ENCODE peak calls at places on chromosomes 3 and 15, in nine cellular contexts. One of them, this sample, is unnamed.

GRCh38 chr3:131048030-131048429 is 21.4 kb downstream of the NEK11 start:
- DNase-seq in adrenal gland: no peak
- DNase-seq in GM12891: no peak
- DNase-seq in stomach: no peak
- DNase-seq in uterus: no peak
- DNase-seq in H1: no peak
- DNase-seq in A549: no peak
- DNase-seq in HCT116: no peak
- DNase-seq in heart left ventricle: no peak
- DNase-seq in this sample: no peak

GRCh38 chr3:98956008-98956407 is 54.5 kb upstream of the DCBLD2 start:
- DNase-seq in adrenal gland: no peak
- DNase-seq in heart left ventricle: no peak
- DNase-seq in HCT116: no peak
- DNase-seq in uterus: no peak
- DNase-seq in GM12891: no peak
- DNase-seq in H1: no peak
- DNase-seq in stomach: no peak
- DNase-seq in A549: no peak
- DNase-seq in this sample: no peak

GRCh38 chr3:62723636-62724217 is 151.5 kb downstream of the CADPS start:
- DNase-seq in HCT116: no peak
- DNase-seq in uterus: no peak
- DNase-seq in A549: no peak
- DNase-seq in H1: peak
- DNase-seq in adrenal gland: no peak
- DNase-seq in GM12891: no peak
- DNase-seq in heart left ventricle: no peak
- DNase-seq in stomach: no peak
- DNase-seq in this sample: no peak

GRCh38 chr15:60370804-60371700 is 26.7 kb downstream of the ANXA2 start:
- DNase-seq in uterus: peak
- DNase-seq in GM12891: no peak
- DNase-seq in HCT116: peak
- DNase-seq in stomach: peak
- DNase-seq in H1: no peak
- DNase-seq in heart left ventricle: peak
- DNase-seq in A549: peak
- DNase-seq in adrenal gland: peak
- DNase-seq in this sample: no peak

GRCh38 chr15:45242289-45242688 is 9.7 kb upstream of the SLC28A2 start:
- DNase-seq in uterus: no peak
- DNase-seq in stomach: no peak
- DNase-seq in H1: no peak
- DNase-seq in heart left ventricle: no peak
- DNase-seq in A549: peak
- DNase-seq in GM12891: no peak
- DNase-seq in HCT116: no peak
- DNase-seq in adrenal gland: no peak
- DNase-seq in this sample: peak

GRCh38 chr3:81645248-81645647 is 116.2 kb downstream of the GBE1 start:
- DNase-seq in A549: no peak
- DNase-seq in adrenal gland: no peak
- DNase-seq in uterus: no peak
- DNase-seq in heart left ventricle: no peak
- DNase-seq in GM12891: no peak
- DNase-seq in HCT116: no peak
- DNase-seq in stomach: no peak
- DNase-seq in H1: no peak
- DNase-seq in this sample: no peak

GRCh38 chr3:53065841-53066480 is 20.1 kb upstream of the SFMBT1 start:
- DNase-seq in uterus: no peak
- DNase-seq in adrenal gland: no peak
- DNase-seq in H1: no peak
- DNase-seq in HCT116: no peak
- DNase-seq in A549: no peak
- DNase-seq in heart left ventricle: no peak
- DNase-seq in GM12891: no peak
- DNase-seq in stomach: no peak
- DNase-seq in this sample: no peak

GRCh38 chr3:47283596-47284364 is 1.0 kb downstream of the KLHL18 start:
- DNase-seq in HCT116: no peak
- DNase-seq in H1: peak
- DNase-seq in heart left ventricle: no peak
- DNase-seq in stomach: no peak
- DNase-seq in adrenal gland: no peak
- DNase-seq in GM12891: no peak
- DNase-seq in A549: no peak
- DNase-seq in uterus: no peak
- DNase-seq in this sample: peak

GRCh38 chr15:73990250-73991005 is 1.7 kb downstream of the STOML1 start:
- DNase-seq in adrenal gland: no peak
- DNase-seq in H1: no peak
- DNase-seq in A549: no peak
- DNase-seq in stomach: no peak
- DNase-seq in uterus: no peak
- DNase-seq in GM12891: no peak
- DNase-seq in HCT116: no peak
- DNase-seq in heart left ventricle: no peak
- DNase-seq in this sample: no peak

GRCh38 chr15:73991260-73991659 is 835 bp downstream of the STOML1 start:
- DNase-seq in uterus: peak
- DNase-seq in HCT116: no peak
- DNase-seq in stomach: no peak
- DNase-seq in adrenal gland: peak
- DNase-seq in A549: no peak
- DNase-seq in H1: no peak
- DNase-seq in GM12891: no peak
- DNase-seq in heart left ventricle: peak
- DNase-seq in this sample: no peak

GRCh38 chr15:73993211-73993994 is 1.1 kb upstream of the PML start:
- DNase-seq in adrenal gland: no peak
- DNase-seq in HCT116: no peak
- DNase-seq in H1: no peak
- DNase-seq in heart left ventricle: no peak
- DNase-seq in GM12891: no peak
- DNase-seq in A549: no peak
- DNase-seq in stomach: no peak
- DNase-seq in uterus: no peak
- DNase-seq in this sample: no peak

GRCh38 chr15:73992594-73992898 is 451 bp upstream of the STOML1 start:
- DNase-seq in uterus: no peak
- DNase-seq in stomach: no peak
- DNase-seq in HCT116: no peak
- DNase-seq in GM12891: no peak
- DNase-seq in H1: no peak
- DNase-seq in adrenal gland: no peak
- DNase-seq in heart left ventricle: no peak
- DNase-seq in A549: no peak
- DNase-seq in this sample: peak

DNA sequence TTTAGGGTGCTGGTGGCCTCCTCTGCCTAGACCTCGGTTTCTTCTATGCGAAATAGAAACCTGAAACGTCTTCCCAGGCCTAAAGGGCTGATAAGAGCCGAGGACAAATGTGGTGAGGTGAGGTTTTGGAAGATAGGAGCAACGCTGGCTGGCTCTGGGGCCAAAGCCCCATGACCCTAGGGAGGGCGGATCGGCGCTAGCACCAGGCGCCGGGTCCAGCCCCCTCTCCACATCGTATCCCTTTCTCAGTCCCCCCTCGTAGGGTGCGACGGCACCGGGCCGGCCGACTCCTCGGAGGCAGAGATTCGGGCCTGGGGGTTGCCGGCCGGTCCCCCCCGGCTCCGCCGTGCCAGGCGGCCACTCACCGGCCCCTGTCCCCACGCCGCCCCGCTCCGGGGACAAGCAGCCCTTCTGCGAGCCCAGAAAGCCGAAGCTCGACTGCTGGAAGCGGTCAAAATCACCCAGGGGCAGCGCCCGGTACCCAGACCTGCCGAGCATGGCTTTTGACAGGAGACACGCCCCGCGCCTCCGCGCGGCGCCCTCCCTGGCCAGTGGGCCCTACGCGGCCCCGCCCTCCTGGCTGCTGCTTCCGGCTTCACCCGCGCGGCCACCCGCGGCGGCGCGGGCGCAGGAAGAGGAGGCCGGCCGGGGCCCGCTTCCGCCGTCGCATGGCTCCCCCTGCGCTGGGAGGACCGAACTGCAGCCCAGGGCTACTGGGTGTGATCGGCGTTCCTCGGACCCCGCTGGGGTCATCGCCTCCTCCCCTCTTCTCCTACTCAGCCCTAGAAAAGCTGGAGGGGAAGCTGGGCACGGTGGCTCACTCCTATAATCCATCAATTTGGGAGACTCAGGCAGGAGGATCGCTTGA is at the start of gene STOML1:
- DNase-seq in uterus: peak
- DNase-seq in heart left ventricle: peak
- DNase-seq in H1: peak
- DNase-seq in HCT116: peak
- DNase-seq in A549: peak
- DNase-seq in GM12891: peak
- DNase-seq in adrenal gland: peak
- DNase-seq in stomach: peak
- DNase-seq in this sample: peak
- TF ChIP-seq POLR2A in uterus: peak
- TF ChIP-seq POLR2A in heart left ventricle: no peak
- TF ChIP-seq POLR2A in H1: no peak
- TF ChIP-seq POLR2A in HCT116: no peak
- TF ChIP-seq POLR2A in A549: peak
- TF ChIP-seq POLR2A in GM12891: no peak
- TF ChIP-seq POLR2A in adrenal gland: peak
- TF ChIP-seq POLR2A in stomach: no peak
- TF ChIP-seq POLR2A in this sample: peak

DNA sequence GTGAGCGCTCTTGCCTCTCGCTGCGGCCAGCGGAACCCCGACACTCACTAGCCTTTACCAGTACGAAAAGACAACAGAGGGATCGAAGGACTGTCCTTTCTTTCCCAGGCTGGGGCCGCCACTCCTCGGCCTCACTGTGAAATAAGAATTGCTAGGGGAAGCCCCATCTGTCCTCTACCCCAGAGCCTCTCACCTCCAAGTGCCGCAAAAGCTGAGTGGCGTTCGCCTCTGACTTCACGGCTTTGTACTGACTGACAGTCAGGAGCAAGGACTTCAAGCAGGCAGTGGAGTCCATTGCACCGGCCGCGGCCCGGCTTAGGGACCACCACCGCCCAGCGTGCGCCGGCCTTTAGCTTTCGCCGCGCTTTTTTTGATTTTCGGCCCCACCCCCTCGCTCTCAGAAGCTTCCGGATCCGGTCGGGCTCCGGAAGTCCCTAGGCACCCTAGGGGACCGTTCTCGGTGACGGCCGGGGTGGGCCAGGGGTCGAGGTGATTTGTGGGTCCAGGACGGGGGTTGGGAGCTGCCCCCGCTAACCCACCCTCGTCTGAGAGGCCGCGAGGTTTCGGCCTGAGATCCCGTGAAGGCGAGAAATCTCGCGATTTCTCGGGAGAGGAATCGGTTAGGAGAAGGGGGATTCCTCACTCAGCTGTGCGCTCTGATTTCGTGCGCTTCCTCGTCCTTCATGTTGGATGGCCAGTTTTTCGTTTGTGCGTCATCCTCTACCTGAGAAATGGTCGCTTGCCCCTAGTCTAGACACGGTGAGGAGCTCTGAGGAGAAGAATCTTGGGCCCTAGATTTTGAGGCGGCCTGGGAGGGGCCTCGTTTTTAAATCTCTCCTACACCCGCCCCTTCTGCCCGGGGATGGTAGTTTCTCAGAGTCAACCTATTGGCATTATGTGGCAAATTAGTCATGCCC is at the start of the genes CIP2A and DZIP3:
- DNase-seq in adrenal gland: peak
- DNase-seq in GM12891: peak
- DNase-seq in heart left ventricle: peak
- DNase-seq in HCT116: peak
- DNase-seq in uterus: peak
- DNase-seq in A549: peak
- DNase-seq in H1: peak
- DNase-seq in stomach: peak
- DNase-seq in this sample: peak
- TF ChIP-seq POLR2A in adrenal gland: peak
- TF ChIP-seq POLR2A in GM12891: peak
- TF ChIP-seq POLR2A in heart left ventricle: no peak
- TF ChIP-seq POLR2A in HCT116: peak
- TF ChIP-seq POLR2A in uterus: peak
- TF ChIP-seq POLR2A in A549: peak
- TF ChIP-seq POLR2A in H1: peak
- TF ChIP-seq POLR2A in stomach: no peak
- TF ChIP-seq POLR2A in this sample: peak

GRCh38 chr3:167733961-167734497 is 663 bp downstream of the PDCD10 start:
- DNase-seq in GM12891: no peak
- DNase-seq in HCT116: no peak
- DNase-seq in heart left ventricle: no peak
- DNase-seq in stomach: no peak
- DNase-seq in adrenal gland: no peak
- DNase-seq in A549: peak
- DNase-seq in uterus: no peak
- DNase-seq in H1: no peak
- DNase-seq in this sample: peak

GRCh38 chr3:167736997-167737396 is 1.5 kb downstream of the SERPINI1 start:
- DNase-seq in H1: no peak
- DNase-seq in GM12891: no peak
- DNase-seq in A549: no peak
- DNase-seq in heart left ventricle: no peak
- DNase-seq in adrenal gland: no peak
- DNase-seq in stomach: no peak
- DNase-seq in HCT116: no peak
- DNase-seq in uterus: no peak
- DNase-seq in this sample: peak

GRCh38 chr3:167736264-167736787 is 805 bp downstream of the SERPINI1 start:
- DNase-seq in adrenal gland: no peak
- DNase-seq in HCT116: no peak
- DNase-seq in uterus: no peak
- DNase-seq in GM12891: no peak
- DNase-seq in A549: no peak
- DNase-seq in H1: no peak
- DNase-seq in heart left ventricle: no peak
- DNase-seq in stomach: no peak
- DNase-seq in this sample: no peak

GRCh38 chr3:167734498-167735232 is at the start of gene PDCD10:
- DNase-seq in heart left ventricle: peak
- DNase-seq in stomach: peak
- DNase-seq in uterus: peak
- DNase-seq in GM12891: peak
- DNase-seq in A549: peak
- DNase-seq in H1: peak
- DNase-seq in adrenal gland: peak
- DNase-seq in HCT116: peak
- DNase-seq in this sample: peak

DNA sequence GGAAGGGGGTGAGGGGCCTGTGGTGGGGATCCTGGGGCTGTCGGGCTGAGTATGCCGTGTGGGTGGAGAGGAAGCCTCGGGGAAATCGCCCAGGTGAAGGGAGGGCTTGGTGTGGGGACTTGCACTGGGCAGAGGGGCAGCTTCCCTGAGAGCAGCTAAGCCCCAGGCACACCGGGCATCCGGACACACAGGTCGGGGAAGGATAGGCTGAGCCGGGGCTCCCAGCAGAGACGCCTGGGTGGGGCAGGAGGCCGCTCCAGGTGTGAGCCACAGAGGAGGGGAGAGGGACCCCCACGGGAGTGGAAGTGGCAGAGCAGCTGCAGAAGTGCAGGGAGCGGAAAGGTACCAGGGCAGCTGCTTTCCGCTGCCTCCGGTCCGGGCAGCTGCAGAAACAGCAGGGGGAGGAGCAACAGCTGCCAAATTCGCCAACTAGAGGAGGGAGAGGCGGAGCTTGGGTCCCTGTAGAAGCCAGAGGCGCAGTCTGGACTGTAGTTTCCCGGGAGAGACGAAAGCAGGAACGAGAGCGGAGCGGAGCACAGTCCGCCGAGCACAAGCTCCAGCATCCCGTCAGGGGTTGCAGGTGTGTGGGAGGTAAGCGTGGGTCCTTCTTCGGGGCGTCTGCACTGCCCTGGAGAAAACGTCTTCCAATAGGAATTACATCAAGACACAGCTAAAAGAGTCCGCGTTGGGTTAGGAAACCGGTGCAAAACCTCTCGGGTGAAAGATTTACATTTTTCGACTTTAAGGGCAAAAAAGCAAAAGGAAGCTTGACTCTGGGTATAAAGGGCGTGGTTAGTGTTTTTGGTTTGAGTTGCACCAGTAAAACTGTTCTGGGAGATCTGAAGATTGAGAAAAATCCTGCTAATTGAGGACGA is at the start of gene SERPINI1:
- DNase-seq in uterus: peak
- DNase-seq in A549: peak
- DNase-seq in heart left ventricle: peak
- DNase-seq in stomach: peak
- DNase-seq in H1: peak
- DNase-seq in HCT116: peak
- DNase-seq in GM12891: peak
- DNase-seq in adrenal gland: peak
- DNase-seq in this sample: peak
- TF ChIP-seq POLR2A in uterus: peak
- TF ChIP-seq POLR2A in A549: peak
- TF ChIP-seq POLR2A in heart left ventricle: no peak
- TF ChIP-seq POLR2A in stomach: no peak
- TF ChIP-seq POLR2A in H1: peak
- TF ChIP-seq POLR2A in HCT116: peak
- TF ChIP-seq POLR2A in GM12891: no peak
- TF ChIP-seq POLR2A in adrenal gland: peak
- TF ChIP-seq POLR2A in this sample: no peak

GRCh38 chr3:133124511-133124910 is 86.3 kb downstream of the TMEM108 start:
- DNase-seq in heart left ventricle: peak
- DNase-seq in HCT116: no peak
- DNase-seq in stomach: peak
- DNase-seq in uterus: no peak
- DNase-seq in GM12891: no peak
- DNase-seq in H1: no peak
- DNase-seq in adrenal gland: peak
- DNase-seq in A549: no peak
- DNase-seq in this sample: peak

GRCh38 chr3:133123636-133124035 is 85.4 kb downstream of the TMEM108 start:
- DNase-seq in H1: no peak
- DNase-seq in adrenal gland: no peak
- DNase-seq in uterus: no peak
- DNase-seq in GM12891: no peak
- DNase-seq in heart left ventricle: no peak
- DNase-seq in HCT116: no peak
- DNase-seq in A549: no peak
- DNase-seq in stomach: no peak
- DNase-seq in this sample: no peak

GRCh38 chr3:133125171-133125570 is 87.0 kb downstream of the TMEM108 start:
- DNase-seq in HCT116: no peak
- DNase-seq in GM12891: no peak
- DNase-seq in uterus: no peak
- DNase-seq in A549: no peak
- DNase-seq in H1: no peak
- DNase-seq in adrenal gland: no peak
- DNase-seq in heart left ventricle: no peak
- DNase-seq in stomach: no peak
- DNase-seq in this sample: no peak

GRCh38 chr3:133127381-133127780 is 89.2 kb downstream of the TMEM108 start:
- DNase-seq in heart left ventricle: no peak
- DNase-seq in stomach: no peak
- DNase-seq in adrenal gland: no peak
- DNase-seq in A549: no peak
- DNase-seq in uterus: no peak
- DNase-seq in GM12891: no peak
- DNase-seq in H1: no peak
- DNase-seq in HCT116: no peak
- DNase-seq in this sample: no peak

GRCh38 chr3:133125802-133126201 is 87.6 kb downstream of the TMEM108 start:
- DNase-seq in adrenal gland: no peak
- DNase-seq in uterus: no peak
- DNase-seq in H1: no peak
- DNase-seq in heart left ventricle: no peak
- DNase-seq in GM12891: no peak
- DNase-seq in A549: no peak
- DNase-seq in HCT116: no peak
- DNase-seq in stomach: no peak
- DNase-seq in this sample: no peak
- TF ChIP-seq POLR2A in adrenal gland: no peak
- TF ChIP-seq POLR2A in uterus: no peak
- TF ChIP-seq POLR2A in H1: no peak
- TF ChIP-seq POLR2A in heart left ventricle: no peak
- TF ChIP-seq POLR2A in GM12891: no peak
- TF ChIP-seq POLR2A in A549: no peak
- TF ChIP-seq POLR2A in HCT116: no peak
- TF ChIP-seq POLR2A in stomach: no peak
- TF ChIP-seq POLR2A in this sample: no peak